ENCODE peak calls at places on chromosome 15, in eight cellular contexts. One of them, this sample, is unnamed.

GRCh38 chr15:47587938-47588817 is 129.1 kb upstream of the SEMA6D start:
- DNase-seq in Kasumi-1: no peak
- DNase-seq in small intestine: no peak
- DNase-seq in GDM1: no peak
- DNase-seq in natural killer cell: no peak
- DNase-seq in WERI-Rb-1: peak
- DNase-seq in NCI-H1930: no peak
- DNase-seq in dermis microvascular lymphatic vessel endothelial cell: no peak
- DNase-seq in this sample: no peak

GRCh38 chr15:48392356-48392755 is 61.1 kb downstream of the DUT start:
- DNase-seq in Kasumi-1: no peak
- DNase-seq in small intestine: no peak
- DNase-seq in GDM1: no peak
- DNase-seq in natural killer cell: no peak
- DNase-seq in WERI-Rb-1: no peak
- DNase-seq in NCI-H1930: no peak
- DNase-seq in dermis microvascular lymphatic vessel endothelial cell: peak
- DNase-seq in this sample: no peak

GRCh38 chr15:52019394-52020252 is 604 bp downstream of the MAPK6 start:
- DNase-seq in Kasumi-1: peak
- DNase-seq in small intestine: peak
- DNase-seq in GDM1: peak
- DNase-seq in natural killer cell: peak
- DNase-seq in WERI-Rb-1: peak
- DNase-seq in NCI-H1930: no peak
- DNase-seq in dermis microvascular lymphatic vessel endothelial cell: peak
- DNase-seq in this sample: peak

GRCh38 chr15:71455107-71455506 is 339.8 kb downstream of the THSD4 start:
- DNase-seq in Kasumi-1: no peak
- DNase-seq in small intestine: no peak
- DNase-seq in GDM1: no peak
- DNase-seq in natural killer cell: no peak
- DNase-seq in WERI-Rb-1: no peak
- DNase-seq in NCI-H1930: no peak
- DNase-seq in dermis microvascular lymphatic vessel endothelial cell: no peak
- DNase-seq in this sample: no peak

GRCh38 chr15:80639168-80639555 is 55.9 kb upstream of the ABHD17C start:
- DNase-seq in Kasumi-1: no peak
- DNase-seq in small intestine: no peak
- DNase-seq in GDM1: no peak
- DNase-seq in natural killer cell: no peak
- DNase-seq in WERI-Rb-1: no peak
- DNase-seq in NCI-H1930: no peak
- DNase-seq in dermis microvascular lymphatic vessel endothelial cell: no peak
- DNase-seq in this sample: no peak

GRCh38 chr15:47374222-47374621 is 343.1 kb upstream of the SEMA6D start:
- DNase-seq in Kasumi-1: no peak
- DNase-seq in small intestine: peak
- DNase-seq in GDM1: no peak
- DNase-seq in natural killer cell: no peak
- DNase-seq in WERI-Rb-1: peak
- DNase-seq in NCI-H1930: no peak
- DNase-seq in dermis microvascular lymphatic vessel endothelial cell: peak
- DNase-seq in this sample: no peak

GRCh38 chr15:34013746-34014145 is 25.3 kb downstream of the AVEN start:
- DNase-seq in Kasumi-1: no peak
- DNase-seq in small intestine: no peak
- DNase-seq in GDM1: no peak
- DNase-seq in natural killer cell: no peak
- DNase-seq in WERI-Rb-1: no peak
- DNase-seq in NCI-H1930: no peak
- DNase-seq in dermis microvascular lymphatic vessel endothelial cell: no peak
- DNase-seq in this sample: no peak

GRCh38 chr15:65132841-65133549 is 613 bp downstream of the PDCD7 start:
- DNase-seq in Kasumi-1: peak
- DNase-seq in small intestine: peak
- DNase-seq in GDM1: no peak
- DNase-seq in natural killer cell: peak
- DNase-seq in WERI-Rb-1: peak
- DNase-seq in NCI-H1930: no peak
- DNase-seq in dermis microvascular lymphatic vessel endothelial cell: peak
- DNase-seq in this sample: peak

GRCh38 chr15:88656760-88657221 is 18.0 kb downstream of the ISG20 start:
- DNase-seq in Kasumi-1: no peak
- DNase-seq in small intestine: no peak
- DNase-seq in GDM1: no peak
- DNase-seq in natural killer cell: no peak
- DNase-seq in WERI-Rb-1: no peak
- DNase-seq in NCI-H1930: no peak
- DNase-seq in dermis microvascular lymphatic vessel endothelial cell: no peak
- DNase-seq in this sample: no peak